ENCODE peak calls at places on chromosomes 3 and 15, in eight cellular contexts. Z, C, L, R, A, J, Y and O are unnamed samples.

GRCh38 chr15:65328506-65329297 is 24.2 kb downstream of the RNU5B-1 start:
- DNase-seq in Y (no peak), J (no peak), C (no peak), L (no peak), A (no peak), Z (no peak), R (no peak), O (no peak)

GRCh38 chr15:68725736-68726135 is 95.0 kb downstream of the ANP32A start:
- DNase-seq in Z (peak; percentile 46), R (peak; percentile 61), Y (peak; percentile 32), C (no peak), L (no peak), A (peak; percentile 67), J (no peak), O (peak; percentile 43)

GRCh38 chr3:156307704-156308103 is 187.3 kb downstream of the KCNAB1 start:
- DNase-seq in R (peak; percentile 68), L (peak; percentile 93), Z (no peak), Y (peak; percentile 88), C (no peak), A (no peak), J (peak; percentile 68), O (peak; percentile 92)

GRCh38 chr15:85748729-85749128 is 46.0 kb downstream of the KLHL25 start:
- DNase-seq in J (peak; percentile 58), R (no peak), A (no peak), L (no peak), Y (peak; percentile 24), C (no peak), Z (peak; percentile 69), O (no peak)

GRCh38 chr3:127816783-127817182 is 5.5 kb downstream of the MGLL start:
- DNase-seq in Y (no peak), Z (no peak), L (no peak), A (no peak), R (no peak), C (no peak), J (no peak), O (no peak)

GRCh38 chr3:58332575-58333179 is at the start of gene PXK:
- DNase-seq in R (peak; percentile 86), J (peak; percentile 75), Y (peak; percentile 87), A (peak; percentile 68), Z (peak; percentile 84), C (no peak), L (peak; percentile 64), O (peak; percentile 68)

GRCh38 chr3:169575381-169575780 is 88.1 kb downstream of the MECOM start:
- DNase-seq in Y (peak; percentile 26), C (peak; percentile 12), Z (no peak), L (peak; percentile 34), R (peak; percentile 9), A (peak; percentile 14), J (peak; percentile 81), O (peak; percentile 65)

GRCh38 chr3:9064853-9065252 is 101.6 kb upstream of the RAD18 start:
- DNase-seq in Z (no peak), J (no peak), L (no peak), R (peak; percentile 15), A (peak; percentile 83), C (no peak), Y (no peak), O (peak; percentile 9)

GRCh38 chr3:159234306-159234705 is 432.5 kb downstream of the MFSD1 start:
- DNase-seq in A (no peak), C (no peak), L (peak; percentile 60), Z (no peak), J (no peak), Y (no peak), R (peak; percentile 48), O (peak; percentile 58)

GRCh38 chr3:74978684-74979083 is 364.2 kb upstream of the CNTN3 start:
- DNase-seq in L (no peak), R (no peak), A (no peak), J (no peak), Z (no peak), Y (no peak), C (no peak), O (no peak)

GRCh38 chr3:45969953-45970352 is 25.7 kb downstream of the FYCO1 start:
- DNase-seq in R (no peak), Z (no peak), Y (no peak), L (no peak), C (no peak), A (no peak), J (no peak), O (no peak)

GRCh38 chr3:146747928-146748327 is 142.8 kb upstream of the PLSCR5 start:
- DNase-seq in L (peak; percentile 53), Y (no peak), Z (peak; percentile 21), R (peak; percentile 75), C (no peak), J (peak; percentile 12), A (peak; percentile 82), O (peak; percentile 78)

GRCh38 chr3:183895296-183895695 is 10.6 kb upstream of the PARL start:
- DNase-seq in L (peak; percentile 29), A (peak; percentile 65), Z (peak; percentile 68), J (peak; percentile 32), C (peak; percentile 4), Y (no peak), R (peak; percentile 58), O (peak; percentile 73)

DNA sequence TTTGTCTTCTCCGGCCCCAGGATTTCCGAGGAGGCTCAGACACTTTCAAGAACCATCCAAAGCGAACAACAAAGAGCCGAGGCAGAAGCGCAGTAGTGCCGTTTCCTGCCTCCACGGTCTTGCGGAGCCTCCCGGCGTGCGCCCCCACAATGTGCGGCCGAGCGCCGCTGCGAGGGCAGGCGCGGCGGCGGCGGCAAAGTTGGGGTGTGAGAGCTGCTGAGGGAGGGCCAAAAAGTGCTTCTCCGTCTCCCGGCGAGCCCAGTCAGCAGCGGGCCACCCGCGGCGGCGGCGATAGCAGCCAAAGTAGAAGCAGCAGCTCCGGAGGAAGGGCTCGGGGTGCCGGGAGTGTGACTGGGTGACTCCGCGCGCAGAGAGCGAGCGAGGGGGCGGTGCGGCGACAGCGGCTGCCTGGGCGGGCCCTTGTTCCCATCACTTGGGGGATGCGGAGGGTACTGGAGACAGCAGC is 749.1 kb downstream of the ROBO1 start:
- DNase-seq in C (no peak), L (peak; percentile 73), R (peak; percentile 74), Y (peak; percentile 49), A (peak; percentile 87), Z (peak; percentile 77), J (peak; percentile 72), O (peak; percentile 61)
- TF ChIP-seq CTCF in C (no peak), L (peak; percentile 3), R (peak; percentile 31), Y (no peak), A (peak; percentile 42), Z (no peak), J (peak; percentile 34), O (no peak)

DNA sequence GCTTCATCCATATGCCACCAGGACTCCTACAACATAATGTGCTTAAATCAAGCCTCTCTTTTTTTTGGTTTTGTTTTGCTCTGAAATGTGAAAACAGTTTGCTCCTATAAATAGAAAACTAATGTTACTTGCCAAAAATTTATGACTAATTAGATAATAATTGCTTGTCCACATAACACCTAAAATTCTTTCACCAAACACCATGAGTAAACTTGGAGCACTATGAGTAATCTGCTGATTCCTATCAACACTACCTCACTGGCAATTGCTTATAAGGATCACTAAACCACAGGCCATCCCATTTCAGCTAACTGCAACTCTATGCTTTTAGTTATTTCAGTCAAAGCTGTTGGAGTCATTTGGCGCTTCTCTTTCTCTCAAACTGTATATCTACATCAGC is 252.7 kb downstream of the EPHA3 start:
- DNase-seq in C (no peak), Z (no peak), L (peak; percentile 9), J (peak; percentile 23), Y (no peak), A (no peak), R (peak; percentile 26), O (no peak)
- TF ChIP-seq CTCF in C (no peak), Z (no peak), L (no peak), J (no peak), Y (no peak), A (no peak), R (no peak), O (no peak)

DNA sequence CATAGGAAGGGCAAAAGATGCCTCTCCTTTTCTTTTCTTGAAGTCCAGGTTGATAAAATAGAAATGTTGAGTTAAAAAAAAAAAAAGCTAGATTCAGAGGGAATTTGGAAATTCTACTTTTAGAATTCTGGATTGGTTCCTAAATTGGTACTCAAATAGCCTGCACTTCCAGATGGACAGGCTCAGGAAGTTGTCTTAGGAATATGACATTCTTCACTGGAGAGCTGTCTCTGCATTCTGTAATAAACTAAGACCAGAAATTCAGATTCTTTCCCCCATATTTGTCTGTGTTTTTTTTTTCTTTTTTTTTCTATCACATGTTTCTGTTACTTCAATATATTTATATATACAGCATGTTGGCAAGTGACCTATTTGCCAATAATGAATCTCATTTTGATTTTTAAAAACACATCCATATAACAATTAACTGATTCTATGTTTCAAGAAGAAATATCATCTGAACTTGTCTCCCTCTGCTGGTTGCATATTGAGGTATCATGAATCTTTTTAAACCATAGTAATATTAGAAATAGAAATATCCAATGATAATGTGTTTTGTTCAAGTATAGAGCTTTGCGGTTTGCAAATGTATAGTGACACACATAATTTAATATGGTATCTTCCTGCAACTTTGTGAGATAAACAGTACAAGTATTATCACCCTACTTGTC is 8.5 kb upstream of the LSAMP start:
- DNase-seq in Y (no peak), Z (no peak), A (peak; percentile 37), L (no peak), C (no peak), J (no peak), R (peak; percentile 22), O (peak; percentile 43)
- TF ChIP-seq CTCF in Y (no peak), Z (peak; percentile 56), A (peak; percentile 61), L (peak; percentile 21), C (peak; percentile 19), J (peak; percentile 20), R (peak; percentile 46), O (peak; percentile 28)

GRCh38 chr15:56890038-56890437 is 28.4 kb upstream of the TCF12 start:
- DNase-seq in A (no peak), L (no peak), Y (no peak), C (no peak), J (no peak), Z (no peak), R (no peak), O (no peak)

GRCh38 chr15:56893349-56893678 is 25.1 kb upstream of the TCF12 start:
- DNase-seq in J (no peak), L (no peak), Z (no peak), R (no peak), Y (no peak), A (no peak), C (no peak), O (no peak)

GRCh38 chr15:56894601-56895000 is 23.8 kb upstream of the TCF12 start:
- DNase-seq in Y (no peak), A (no peak), J (no peak), L (no peak), R (no peak), Z (no peak), C (no peak), O (no peak)

GRCh38 chr15:56891852-56892251 is 26.6 kb upstream of the TCF12 start:
- DNase-seq in A (no peak), C (no peak), L (no peak), J (no peak), Z (peak; percentile 31), Y (no peak), R (no peak), O (peak; percentile 54)

DNA sequence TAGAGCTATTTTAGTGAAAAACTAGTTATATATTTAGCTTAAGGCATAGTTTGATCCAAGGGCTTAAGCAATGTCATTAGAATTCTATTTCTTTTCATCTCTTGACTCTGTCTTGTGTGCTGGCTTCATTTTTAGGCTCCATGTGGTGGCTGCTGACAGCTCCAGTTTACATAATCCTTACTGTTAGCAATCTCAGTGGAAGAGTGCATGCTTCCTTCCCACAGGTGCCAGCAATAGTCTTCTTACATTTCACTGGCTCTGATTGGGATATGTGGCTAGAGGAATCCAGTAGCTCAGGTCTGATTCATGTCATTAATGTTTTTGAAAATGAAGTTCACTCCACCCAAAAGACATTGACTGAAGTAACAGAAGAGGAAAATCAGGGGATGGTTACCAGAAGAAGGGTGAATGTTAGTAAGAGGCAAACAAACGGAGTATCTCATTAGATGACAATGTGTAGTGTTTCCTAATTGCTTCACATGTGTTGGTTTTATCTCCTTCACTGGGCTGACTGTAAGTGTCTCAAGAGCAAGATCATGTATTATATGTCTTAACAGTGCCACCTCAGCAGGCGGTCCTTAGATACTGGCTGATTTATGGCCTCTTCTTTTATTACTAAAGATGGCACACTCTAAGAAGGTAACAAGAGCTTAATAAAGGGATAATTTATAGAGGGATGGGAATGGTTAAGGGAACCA is 25.6 kb upstream of the TCF12 start:
- DNase-seq in R (peak; percentile 18), Y (no peak), L (no peak), J (no peak), C (no peak), A (peak; percentile 84), Z (no peak), O (no peak)
- TF ChIP-seq CTCF in R (no peak), Y (no peak), L (no peak), J (no peak), C (no peak), A (no peak), Z (no peak), O (no peak)